ENCODE peak calls at places on chromosome 1, in eight cellular contexts. S is SJSA1, G is heart left ventricle, J is WERI-Rb-1, C is fibroblast of lung, X is uterus, H is Peyer's patch, P is astrocyte. L is an unnamed sample.

GRCh38 chr1:203672354-203672753 is 45.7 kb downstream of the ATP2B4 start:
- DNase-seq in S (no peak), G (peak), J (peak), C (peak), X (peak), H (no peak), P (peak), L (no peak)

GRCh38 chr1:2194898-2195673 is 514 bp upstream of the FAAP20 start:
- DNase-seq in S (peak), G (peak), J (peak), C (peak), X (peak), H (peak), P (peak), L (peak)

GRCh38 chr1:178530520-178530919 is 17.6 kb downstream of the TEX35 start:
- DNase-seq in S (peak), G (no peak), J (no peak), C (no peak), X (no peak), H (no peak), P (no peak), L (no peak)

GRCh38 chr1:92709738-92710137 is 75.2 kb downstream of the EVI5 start:
- DNase-seq in S (peak), G (no peak), J (no peak), C (peak), X (no peak), H (no peak), P (peak), L (no peak)

GRCh38 chr1:3819626-3820245 is 23.4 kb upstream of the LRRC47 start:
- DNase-seq in S (no peak), G (no peak), J (no peak), C (no peak), X (no peak), H (no peak), P (no peak), L (no peak)

GRCh38 chr1:160375788-160376524 is 9.1 kb downstream of the NHLH1 start:
- DNase-seq in S (peak), G (no peak), J (peak), C (peak), X (no peak), H (no peak), P (peak), L (peak)

GRCh38 chr1:170545476-170545875 is 13.5 kb downstream of the GORAB start:
- DNase-seq in S (peak), G (no peak), J (no peak), C (peak), X (no peak), H (no peak), P (peak), L (no peak)

GRCh38 chr1:109255673-109256072 is 6.3 kb downstream of the CELSR2 start:
- DNase-seq in S (no peak), G (no peak), J (peak), C (no peak), X (no peak), H (no peak), P (no peak), L (no peak)

DNA sequence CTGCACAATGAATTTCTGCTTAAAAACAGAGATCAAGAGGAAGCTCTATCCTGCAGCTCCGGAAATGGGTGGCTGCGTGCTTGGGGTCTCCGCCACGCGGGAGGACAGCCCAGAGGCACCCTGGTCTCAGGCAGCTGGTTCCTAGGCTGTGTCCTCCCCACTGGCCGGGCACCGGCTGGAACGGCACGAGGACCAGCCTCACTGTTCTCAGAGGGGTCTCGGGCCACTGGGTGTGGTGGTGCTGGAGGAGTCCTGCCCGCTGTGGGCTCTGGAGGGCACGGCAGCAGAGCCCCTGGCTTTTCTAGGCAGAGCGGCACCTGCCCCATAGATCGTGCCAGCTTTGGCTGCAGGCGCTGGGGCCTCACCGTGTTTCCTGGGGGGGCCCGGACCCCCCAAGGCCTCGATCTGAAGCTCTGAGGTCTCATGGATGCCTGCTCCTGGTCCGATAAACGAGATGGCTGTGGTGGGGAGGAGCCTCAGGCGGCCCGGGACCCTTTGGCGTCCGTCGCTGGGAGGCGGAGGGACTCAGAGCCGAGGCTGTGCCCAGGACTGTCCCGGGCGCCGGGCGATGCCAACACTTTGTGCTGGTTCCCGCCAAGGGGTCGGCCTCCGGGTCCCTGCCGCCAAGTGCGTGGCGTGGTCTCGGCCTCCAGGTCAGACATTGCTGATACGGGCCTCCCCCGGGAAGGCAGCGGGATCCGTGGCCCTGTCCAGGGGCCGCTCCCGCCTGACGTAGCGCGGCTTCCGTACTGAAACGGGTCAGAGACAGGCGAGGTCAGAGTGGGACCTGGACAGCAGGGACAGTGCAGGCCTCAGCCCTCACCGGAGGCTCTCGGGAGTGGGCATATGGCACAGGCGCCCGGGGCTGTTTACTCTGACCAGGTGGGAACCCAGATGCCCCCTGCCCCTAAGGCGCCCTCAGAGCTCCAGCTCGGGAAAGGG is 8.4 kb upstream of the RNF223 start:
- DNase-seq in S (no peak), G (peak), J (no peak), C (no peak), X (no peak), H (peak), P (no peak), L (no peak)
- H3K27ac ChIP-seq in S (no peak), G (no peak), J (no peak), C (no peak), X (no peak), H (no peak), P (no peak), L (no peak)

GRCh38 chr1:24392982-24393645 is 20.5 kb downstream of the STPG1 start:
- DNase-seq in S (no peak), G (no peak), J (no peak), C (no peak), X (no peak), H (no peak), P (no peak), L (no peak)

GRCh38 chr1:24390924-24391782 is 22.4 kb downstream of the STPG1 start:
- DNase-seq in S (peak), G (peak), J (peak), C (peak), X (peak), H (peak), P (peak), L (peak)

GRCh38 chr1:24392604-24392946 is 21.0 kb downstream of the STPG1 start:
- DNase-seq in S (no peak), G (no peak), J (no peak), C (no peak), X (no peak), H (no peak), P (no peak), L (no peak)

GRCh38 chr1:24393892-24394291 is 19.7 kb downstream of the STPG1 start:
- DNase-seq in S (peak), G (no peak), J (no peak), C (peak), X (no peak), H (no peak), P (peak), L (no peak)

GRCh38 chr1:24391882-24392603 is 21.5 kb downstream of the STPG1 start:
- DNase-seq in S (peak), G (no peak), J (peak), C (peak), X (peak), H (peak), P (no peak), L (peak)
- H3K27ac ChIP-seq in S (no peak), G (peak), J (no peak), C (peak), X (peak), H (peak), P (no peak), L (peak)

GRCh38 chr1:111988377-111988742 is 1.1 kb downstream of the KCND3 start:
- DNase-seq in S (no peak), G (no peak), J (no peak), C (no peak), X (no peak), H (no peak), P (no peak), L (no peak)

GRCh38 chr1:111989531-111990025 is at the start of gene KCND3:
- DNase-seq in S (no peak), G (peak), J (no peak), C (peak), X (no peak), H (no peak), P (no peak), L (no peak)

GRCh38 chr1:111990878-111991760 is 1.7 kb upstream of the KCND3 start:
- DNase-seq in S (no peak), G (peak), J (peak), C (peak), X (peak), H (peak), P (no peak), L (peak)

GRCh38 chr1:111988743-111989453 is 570 bp downstream of the KCND3 start:
- DNase-seq in S (no peak), G (peak), J (no peak), C (no peak), X (no peak), H (no peak), P (no peak), L (no peak)

GRCh38 chr1:111990026-111990877 is 784 bp upstream of the KCND3 start:
- DNase-seq in S (no peak), G (peak), J (peak), C (peak), X (peak), H (peak), P (no peak), L (no peak)
- H3K27ac ChIP-seq in S (no peak), G (peak), J (no peak), C (no peak), X (peak), H (peak), P (no peak), L (peak)

DNA sequence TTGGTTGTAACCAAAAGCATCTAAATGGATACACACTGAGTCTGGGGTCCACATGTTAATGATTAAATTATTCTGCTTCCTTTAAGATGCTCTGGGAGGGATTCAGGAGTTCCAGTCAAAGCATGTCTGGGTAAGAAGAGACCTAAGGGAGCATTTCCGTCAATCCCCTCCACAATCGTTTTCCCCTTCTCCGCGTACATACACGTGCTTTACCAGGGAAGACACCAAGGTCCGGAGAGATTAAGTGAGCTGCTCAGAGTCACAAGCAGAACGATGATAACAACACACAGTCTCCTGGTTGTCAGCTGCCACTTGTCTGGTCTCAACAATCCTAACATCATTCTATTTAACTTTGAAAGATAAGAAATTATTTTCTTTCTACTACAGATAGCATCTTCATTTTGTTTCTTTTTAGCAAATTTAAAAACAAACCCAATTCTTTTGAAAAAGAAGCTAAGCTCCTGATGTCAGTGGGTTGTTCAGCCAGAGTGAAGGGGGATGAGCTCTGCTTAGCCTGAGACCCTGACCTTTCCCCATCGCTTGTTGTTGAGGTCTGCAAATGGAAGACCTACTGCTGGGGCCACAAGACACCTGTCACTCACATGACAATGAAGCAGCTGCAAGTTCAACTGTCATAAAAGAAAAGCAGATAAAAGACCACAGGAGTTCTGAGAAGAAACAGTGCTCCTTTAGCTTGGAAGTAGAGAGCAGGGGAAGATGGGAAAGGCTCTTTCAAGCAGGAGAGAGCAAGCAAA is 4.5 kb downstream of the PAFAH2 start:
- DNase-seq in S (no peak), G (no peak), J (no peak), C (no peak), X (no peak), H (no peak), P (no peak), L (no peak)
- H3K27ac ChIP-seq in S (no peak), G (no peak), J (peak), C (no peak), X (no peak), H (no peak), P (no peak), L (no peak)

L was measured in substantia nigra.